ENCODE peak calls at places on chromosomes 5 and 9, in six cellular contexts. Z is heart right ventricle, I is SJSA1, H is prostate gland, R is heart left ventricle, S is cardiac muscle cell. J is an unnamed sample. For H3K4me1, the result is how much of the 10 kb centered on the place peaks cover.

GRCh38 chr5:61623401-61624069 is 291.5 kb downstream of the ZSWIM6 start:
- DNase-seq in H (no peak), I (no peak), R (no peak), S (peak), Z (no peak), J (no peak)

GRCh38 chr9:19028835-19029451 is 4.1 kb downstream of the SAXO1 start:
- DNase-seq in I (peak), H (peak), S (peak), R (peak), Z (peak), J (no peak)

GRCh38 chr9:101269596-101270324 is 115.0 kb downstream of the BAAT start:
- DNase-seq in I (no peak), H (no peak), R (no peak), S (no peak), Z (no peak), J (no peak)

GRCh38 chr5:85132269-85132668 is 747.6 kb upstream of the EDIL3 start:
- DNase-seq in H (no peak), Z (no peak), S (no peak), R (no peak), I (peak), J (no peak)

GRCh38 chr5:134438641-134439621 is 27.2 kb upstream of the CDKN2AIPNL start:
- DNase-seq in S (no peak), Z (peak), H (peak), R (peak), I (peak), J (peak)

GRCh38 chr9:69370430-69370829 is 45.4 kb downstream of the ENTREP1 start:
- DNase-seq in S (no peak), Z (no peak), I (no peak), R (no peak), H (no peak), J (no peak)

GRCh38 chr5:73174100-73174815 is 1.3 kb downstream of the TMEM174 start:
- DNase-seq in H (no peak), R (no peak), S (no peak), I (no peak), Z (no peak), J (no peak)

GRCh38 chr9:115121140-115121710 is 3.3 kb upstream of the TNC start:
- DNase-seq in I (peak), H (no peak), S (no peak), Z (no peak), R (no peak), J (no peak)

GRCh38 chr5:115471674-115472073 is 72.9 kb downstream of the FEM1C start:
- DNase-seq in H (no peak), I (no peak), R (peak), Z (peak), S (no peak), J (peak)

GRCh38 chr5:17275279-17276158 is 58.1 kb downstream of the BASP1 start:
- DNase-seq in H (no peak), S (no peak), R (no peak), Z (no peak), I (no peak), J (no peak)
- H3K4me1 ChIP-seq in H (under half), S (under half), R (under half), Z (under half), I (under half), J (under half)

GRCh38 chr9:106058460-106058859 is 364.1 kb downstream of the TMEM38B start:
- DNase-seq in Z (no peak), H (no peak), I (no peak), R (no peak), S (no peak), J (no peak)

GRCh38 chr9:106059886-106060285 is 365.5 kb downstream of the TMEM38B start:
- DNase-seq in Z (no peak), R (no peak), H (no peak), S (no peak), I (no peak), J (no peak)

GRCh38 chr9:106060885-106061284 is 366.5 kb downstream of the TMEM38B start:
- DNase-seq in S (no peak), Z (no peak), H (no peak), R (no peak), I (no peak), J (no peak)

GRCh38 chr9:106052735-106053134 is 358.4 kb downstream of the TMEM38B start:
- DNase-seq in S (no peak), R (no peak), Z (no peak), I (no peak), H (no peak), J (no peak)

GRCh38 chr9:106056328-106056727 is 362.0 kb downstream of the TMEM38B start:
- DNase-seq in S (no peak), H (no peak), I (no peak), R (no peak), Z (no peak), J (no peak)
- H3K4me1 ChIP-seq in S (under half), H (under half), I (under half), R (under half), Z (under half), J (under half)

DNA sequence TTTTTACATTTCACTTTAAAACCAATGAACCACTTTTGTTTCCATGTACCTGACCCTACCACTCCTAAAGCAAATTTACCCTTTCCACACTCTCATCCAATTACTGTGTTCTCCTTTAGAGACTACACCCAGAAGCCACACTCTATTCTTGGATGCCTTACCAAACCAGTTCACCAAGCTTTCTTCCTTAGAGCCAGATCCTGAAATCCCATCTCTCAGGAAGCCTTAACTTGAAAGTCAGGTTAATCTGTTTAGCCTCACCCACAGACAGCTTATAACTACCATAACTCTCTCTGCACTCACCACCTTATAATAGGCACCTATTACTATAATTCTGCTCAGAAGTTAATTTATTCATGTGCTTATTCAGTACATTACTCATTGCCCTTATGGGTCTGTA is 4.3 kb downstream of the CSNK1A1 start:
- DNase-seq in H (peak), I (no peak), R (no peak), S (no peak), Z (no peak), J (no peak)
- H3K4me1 ChIP-seq in H (under half), I (under half), R (half or more), S (under half), Z (half or more), J (half or more)

GRCh38 chr5:142316681-142317080 is 8.1 kb downstream of the SPRY4 start:
- DNase-seq in Z (no peak), I (no peak), S (no peak), R (no peak), H (no peak), J (no peak)
- H3K4me1 ChIP-seq in Z (half or more), I (half or more), S (under half), R (half or more), H (under half), J (half or more)

GRCh38 chr9:128901379-128901778 is 19.4 kb upstream of the PHYHD1 start:
- DNase-seq in H (no peak), S (no peak), I (no peak), R (no peak), Z (no peak), J (no peak)
- H3K4me1 ChIP-seq in H (under half), S (under half), I (under half), R (half or more), Z (half or more), J (half or more)

DNA sequence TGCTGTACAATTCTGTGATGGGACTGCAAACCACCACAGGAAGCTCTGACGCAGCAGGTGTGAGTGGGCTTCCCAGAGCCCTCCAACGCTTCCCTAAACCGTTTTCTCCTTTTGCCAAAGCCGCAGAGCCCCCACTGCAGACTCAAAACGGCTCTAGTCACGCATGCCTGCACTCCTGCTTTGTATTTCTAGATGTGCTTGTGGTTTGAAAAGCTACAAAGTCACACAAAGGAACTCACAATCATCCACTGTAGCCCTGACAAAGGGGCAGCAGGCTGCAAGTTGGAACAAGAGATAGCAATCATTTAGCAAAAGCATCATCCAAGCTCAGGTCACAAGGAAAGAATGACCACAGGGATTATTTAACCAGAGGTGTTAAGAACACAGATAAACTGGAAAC is 79.3 kb downstream of the PTPN3 start:
- DNase-seq in R (no peak), S (no peak), I (no peak), H (no peak), Z (no peak), J (no peak)
- H3K4me1 ChIP-seq in R (under half), S (under half), I (under half), H (under half), Z (under half), J (half or more)